ENCODE peak calls at places on chromosomes 12 and 14, in seven cellular contexts. F is AG09319; E is mucosa of gallbladder; Y is NCI-H1417; P is stimulated activated CD4-positive, alpha-beta T cell treated with anti-CD3 and anti-CD28 coated beads, Interleukin-4, amount 100 ng/mL, for 1 hour; V is HFFc6; T is right atrium auricular region. L is an unnamed sample.
A peak's percentile ranks its signal among the peaks of the same experiment; 100 is the strongest.

GRCh38 chr12:91923864-91924263 is 221.8 kb downstream of the BTG1 start:
- DNase-seq in F (no peak), E (no peak), Y (no peak), P (no peak), V (no peak), T (no peak), L (no peak)

GRCh38 chr14:36952702-36953101 is 219.7 kb downstream of the SLC25A21 start:
- DNase-seq in F (peak; percentile 60), E (no peak), Y (no peak), P (no peak), V (peak; percentile 80), T (no peak), L (no peak)

GRCh38 chr14:102356280-102356679 is 6.4 kb downstream of the CINP start:
- DNase-seq in F (no peak), E (no peak), Y (no peak), P (no peak), V (no peak), T (no peak), L (no peak)

GRCh38 chr12:104485651-104486341 is 29.0 kb downstream of the CHST11 start:
- DNase-seq in F (no peak), E (no peak), Y (no peak), P (peak; percentile 23), V (no peak), T (no peak), L (peak; percentile 35)

GRCh38 chr14:70697681-70698080 is 56.0 kb downstream of the TTC9 start:
- DNase-seq in F (no peak), E (no peak), Y (no peak), P (no peak), V (no peak), T (no peak), L (no peak)

GRCh38 chr12:121284551-121285390 is 11.7 kb downstream of the CAMKK2 start:
- DNase-seq in F (no peak), E (no peak), Y (no peak), P (no peak), V (no peak), T (no peak), L (no peak)

GRCh38 chr14:25140423-25140822 is 90.5 kb upstream of the STXBP6 start:
- DNase-seq in F (no peak), E (no peak), Y (no peak), P (no peak), V (no peak), T (no peak), L (no peak)

GRCh38 chr12:12182926-12183325 is 83.9 kb downstream of the LRP6 start:
- DNase-seq in F (no peak), E (no peak), Y (peak; percentile 17), P (no peak), V (peak; percentile 29), T (no peak), L (peak; percentile 39)

GRCh38 chr12:1830981-1831930 is 10.9 kb downstream of the LRTM2 start:
- DNase-seq in F (peak; percentile 11), E (peak; percentile 89), Y (no peak), P (no peak), V (peak; percentile 25), T (no peak), L (no peak)

GRCh38 chr12:116277393-116278258 is at the start of gene MED13L:
- DNase-seq in F (peak; percentile 68), E (peak; percentile 90), Y (peak; percentile 91), P (peak; percentile 87), V (peak; percentile 79), T (peak; percentile 88), L (peak; percentile 91)